ENCODE peak calls at places on chromosomes 4 and X, in nine cellular contexts. One of them, this sample, is unnamed.

GRCh38 chr4:30839583-30840520 is 119.7 kb downstream of the PCDH7 start:
- DNase-seq in progenitor cell of endocrine pancreas: no peak
- DNase-seq in caudate nucleus: no peak
- DNase-seq in activated naive CD4-positive, alpha-beta T cell treated with Interleukin-2 at 50 U/mL for 16 hours: no peak
- DNase-seq in NCI-H345: no peak
- DNase-seq in stimulated activated CD8-positive, alpha-beta memory T cell treated with anti-CD3 and anti-CD28 coated beads, Interleukin-2, amount 100 ng/mL, for 48 hours: no peak
- DNase-seq in GM12891: no peak
- DNase-seq in stimulated activated CD4-positive, alpha-beta T cell treated with anti-CD3 and anti-CD28 coated beads, Interleukin-12 subunit alpha, Interleukin-12 subunit beta, amount 100 ng/mL, for 4 hours: no peak
- DNase-seq in renal cortical epithelial cell: no peak
- DNase-seq in this sample: peak; percentile 12

GRCh38 chr4:11428701-11429571 is at the start of gene HS3ST1:
- DNase-seq in GM12891: peak; percentile 67
- DNase-seq in activated naive CD4-positive, alpha-beta T cell treated with Interleukin-2 at 50 U/mL for 16 hours: peak; percentile 30
- DNase-seq in caudate nucleus: peak; percentile 54
- DNase-seq in progenitor cell of endocrine pancreas: peak; percentile 70
- DNase-seq in NCI-H345: peak; percentile 81
- DNase-seq in renal cortical epithelial cell: peak; percentile 56
- DNase-seq in stimulated activated CD4-positive, alpha-beta T cell treated with anti-CD3 and anti-CD28 coated beads, Interleukin-12 subunit alpha, Interleukin-12 subunit beta, amount 100 ng/mL, for 4 hours: peak; percentile 35
- DNase-seq in stimulated activated CD8-positive, alpha-beta memory T cell treated with anti-CD3 and anti-CD28 coated beads, Interleukin-2, amount 100 ng/mL, for 48 hours: peak; percentile 26
- DNase-seq in this sample: peak; percentile 18

GRCh38 chr4:47650584-47651130 is 165.6 kb downstream of the ATP10D start:
- DNase-seq in stimulated activated CD8-positive, alpha-beta memory T cell treated with anti-CD3 and anti-CD28 coated beads, Interleukin-2, amount 100 ng/mL, for 48 hours: no peak
- DNase-seq in activated naive CD4-positive, alpha-beta T cell treated with Interleukin-2 at 50 U/mL for 16 hours: no peak
- DNase-seq in NCI-H345: no peak
- DNase-seq in stimulated activated CD4-positive, alpha-beta T cell treated with anti-CD3 and anti-CD28 coated beads, Interleukin-12 subunit alpha, Interleukin-12 subunit beta, amount 100 ng/mL, for 4 hours: no peak
- DNase-seq in renal cortical epithelial cell: no peak
- DNase-seq in GM12891: no peak
- DNase-seq in caudate nucleus: no peak
- DNase-seq in progenitor cell of endocrine pancreas: no peak
- DNase-seq in this sample: no peak

GRCh38 chrX:133511041-133511440 is 95.8 kb upstream of the GPC4 start:
- DNase-seq in caudate nucleus: no peak
- DNase-seq in GM12891: no peak
- DNase-seq in stimulated activated CD8-positive, alpha-beta memory T cell treated with anti-CD3 and anti-CD28 coated beads, Interleukin-2, amount 100 ng/mL, for 48 hours: no peak
- DNase-seq in renal cortical epithelial cell: no peak
- DNase-seq in activated naive CD4-positive, alpha-beta T cell treated with Interleukin-2 at 50 U/mL for 16 hours: no peak
- DNase-seq in progenitor cell of endocrine pancreas: no peak
- DNase-seq in stimulated activated CD4-positive, alpha-beta T cell treated with anti-CD3 and anti-CD28 coated beads, Interleukin-12 subunit alpha, Interleukin-12 subunit beta, amount 100 ng/mL, for 4 hours: no peak
- DNase-seq in NCI-H345: no peak
- DNase-seq in this sample: no peak

GRCh38 chr4:152665691-152666410 is 13.9 kb downstream of the TMEM154 start:
- DNase-seq in GM12891: no peak
- DNase-seq in stimulated activated CD4-positive, alpha-beta T cell treated with anti-CD3 and anti-CD28 coated beads, Interleukin-12 subunit alpha, Interleukin-12 subunit beta, amount 100 ng/mL, for 4 hours: no peak
- DNase-seq in caudate nucleus: no peak
- DNase-seq in stimulated activated CD8-positive, alpha-beta memory T cell treated with anti-CD3 and anti-CD28 coated beads, Interleukin-2, amount 100 ng/mL, for 48 hours: no peak
- DNase-seq in renal cortical epithelial cell: no peak
- DNase-seq in NCI-H345: no peak
- DNase-seq in progenitor cell of endocrine pancreas: no peak
- DNase-seq in activated naive CD4-positive, alpha-beta T cell treated with Interleukin-2 at 50 U/mL for 16 hours: no peak
- DNase-seq in this sample: no peak

GRCh38 chrX:1053072-1053471 is 159.4 kb downstream of the CRLF2 start:
- DNase-seq in caudate nucleus: no peak
- DNase-seq in GM12891: no peak
- DNase-seq in activated naive CD4-positive, alpha-beta T cell treated with Interleukin-2 at 50 U/mL for 16 hours: no peak
- DNase-seq in stimulated activated CD8-positive, alpha-beta memory T cell treated with anti-CD3 and anti-CD28 coated beads, Interleukin-2, amount 100 ng/mL, for 48 hours: no peak
- DNase-seq in stimulated activated CD4-positive, alpha-beta T cell treated with anti-CD3 and anti-CD28 coated beads, Interleukin-12 subunit alpha, Interleukin-12 subunit beta, amount 100 ng/mL, for 4 hours: no peak
- DNase-seq in renal cortical epithelial cell: no peak
- DNase-seq in progenitor cell of endocrine pancreas: no peak
- DNase-seq in NCI-H345: no peak
- DNase-seq in this sample: no peak

GRCh38 chrX:15471016-15471415 is 22.1 kb downstream of the PIR start:
- DNase-seq in progenitor cell of endocrine pancreas: peak; percentile 54
- DNase-seq in GM12891: peak; percentile 12
- DNase-seq in activated naive CD4-positive, alpha-beta T cell treated with Interleukin-2 at 50 U/mL for 16 hours: peak; percentile 53
- DNase-seq in NCI-H345: peak; percentile 35
- DNase-seq in renal cortical epithelial cell: peak; percentile 49
- DNase-seq in stimulated activated CD4-positive, alpha-beta T cell treated with anti-CD3 and anti-CD28 coated beads, Interleukin-12 subunit alpha, Interleukin-12 subunit beta, amount 100 ng/mL, for 4 hours: peak; percentile 40
- DNase-seq in stimulated activated CD8-positive, alpha-beta memory T cell treated with anti-CD3 and anti-CD28 coated beads, Interleukin-2, amount 100 ng/mL, for 48 hours: peak; percentile 36
- DNase-seq in caudate nucleus: peak; percentile 20
- DNase-seq in this sample: peak; percentile 20

GRCh38 chr4:121769341-121769740 is 4.4 kb upstream of the SMIM43 start:
- DNase-seq in renal cortical epithelial cell: no peak
- DNase-seq in NCI-H345: no peak
- DNase-seq in caudate nucleus: no peak
- DNase-seq in stimulated activated CD8-positive, alpha-beta memory T cell treated with anti-CD3 and anti-CD28 coated beads, Interleukin-2, amount 100 ng/mL, for 48 hours: no peak
- DNase-seq in activated naive CD4-positive, alpha-beta T cell treated with Interleukin-2 at 50 U/mL for 16 hours: no peak
- DNase-seq in stimulated activated CD4-positive, alpha-beta T cell treated with anti-CD3 and anti-CD28 coated beads, Interleukin-12 subunit alpha, Interleukin-12 subunit beta, amount 100 ng/mL, for 4 hours: no peak
- DNase-seq in progenitor cell of endocrine pancreas: no peak
- DNase-seq in GM12891: no peak
- DNase-seq in this sample: no peak

GRCh38 chrX:119996600-119997524 is 53.3 kb upstream of the NKAP start:
- DNase-seq in stimulated activated CD4-positive, alpha-beta T cell treated with anti-CD3 and anti-CD28 coated beads, Interleukin-12 subunit alpha, Interleukin-12 subunit beta, amount 100 ng/mL, for 4 hours: no peak
- DNase-seq in stimulated activated CD8-positive, alpha-beta memory T cell treated with anti-CD3 and anti-CD28 coated beads, Interleukin-2, amount 100 ng/mL, for 48 hours: no peak
- DNase-seq in progenitor cell of endocrine pancreas: no peak
- DNase-seq in activated naive CD4-positive, alpha-beta T cell treated with Interleukin-2 at 50 U/mL for 16 hours: no peak
- DNase-seq in renal cortical epithelial cell: no peak
- DNase-seq in caudate nucleus: no peak
- DNase-seq in NCI-H345: no peak
- DNase-seq in GM12891: no peak
- DNase-seq in this sample: no peak

GRCh38 chrX:57985951-57986350 is 75.7 kb upstream of the ZXDA start:
- DNase-seq in caudate nucleus: no peak
- DNase-seq in NCI-H345: no peak
- DNase-seq in renal cortical epithelial cell: no peak
- DNase-seq in activated naive CD4-positive, alpha-beta T cell treated with Interleukin-2 at 50 U/mL for 16 hours: no peak
- DNase-seq in stimulated activated CD4-positive, alpha-beta T cell treated with anti-CD3 and anti-CD28 coated beads, Interleukin-12 subunit alpha, Interleukin-12 subunit beta, amount 100 ng/mL, for 4 hours: no peak
- DNase-seq in GM12891: no peak
- DNase-seq in stimulated activated CD8-positive, alpha-beta memory T cell treated with anti-CD3 and anti-CD28 coated beads, Interleukin-2, amount 100 ng/mL, for 48 hours: no peak
- DNase-seq in progenitor cell of endocrine pancreas: no peak
- DNase-seq in this sample: no peak

GRCh38 chr4:77817304-77818076 is 1.7 kb downstream of the CNOT6L start:
- DNase-seq in caudate nucleus: no peak
- DNase-seq in activated naive CD4-positive, alpha-beta T cell treated with Interleukin-2 at 50 U/mL for 16 hours: no peak
- DNase-seq in renal cortical epithelial cell: peak; percentile 88
- DNase-seq in progenitor cell of endocrine pancreas: no peak
- DNase-seq in stimulated activated CD8-positive, alpha-beta memory T cell treated with anti-CD3 and anti-CD28 coated beads, Interleukin-2, amount 100 ng/mL, for 48 hours: no peak
- DNase-seq in GM12891: no peak
- DNase-seq in NCI-H345: no peak
- DNase-seq in stimulated activated CD4-positive, alpha-beta T cell treated with anti-CD3 and anti-CD28 coated beads, Interleukin-12 subunit alpha, Interleukin-12 subunit beta, amount 100 ng/mL, for 4 hours: no peak
- DNase-seq in this sample: no peak

GRCh38 chrX:10393899-10394298 is 226.5 kb downstream of the MID1 start:
- DNase-seq in NCI-H345: no peak
- DNase-seq in progenitor cell of endocrine pancreas: no peak
- DNase-seq in stimulated activated CD8-positive, alpha-beta memory T cell treated with anti-CD3 and anti-CD28 coated beads, Interleukin-2, amount 100 ng/mL, for 48 hours: no peak
- DNase-seq in GM12891: no peak
- DNase-seq in renal cortical epithelial cell: peak; percentile 8
- DNase-seq in caudate nucleus: no peak
- DNase-seq in activated naive CD4-positive, alpha-beta T cell treated with Interleukin-2 at 50 U/mL for 16 hours: no peak
- DNase-seq in stimulated activated CD4-positive, alpha-beta T cell treated with anti-CD3 and anti-CD28 coated beads, Interleukin-12 subunit alpha, Interleukin-12 subunit beta, amount 100 ng/mL, for 4 hours: no peak
- DNase-seq in this sample: no peak

GRCh38 chr4:168643083-168643795 is 146.4 kb downstream of the PALLD start:
- DNase-seq in stimulated activated CD4-positive, alpha-beta T cell treated with anti-CD3 and anti-CD28 coated beads, Interleukin-12 subunit alpha, Interleukin-12 subunit beta, amount 100 ng/mL, for 4 hours: no peak
- DNase-seq in progenitor cell of endocrine pancreas: no peak
- DNase-seq in GM12891: no peak
- DNase-seq in activated naive CD4-positive, alpha-beta T cell treated with Interleukin-2 at 50 U/mL for 16 hours: no peak
- DNase-seq in renal cortical epithelial cell: no peak
- DNase-seq in caudate nucleus: no peak
- DNase-seq in NCI-H345: no peak
- DNase-seq in stimulated activated CD8-positive, alpha-beta memory T cell treated with anti-CD3 and anti-CD28 coated beads, Interleukin-2, amount 100 ng/mL, for 48 hours: no peak
- DNase-seq in this sample: no peak

GRCh38 chr4:157048248-157048647 is 27.7 kb upstream of the GLRB start:
- DNase-seq in GM12891: no peak
- DNase-seq in progenitor cell of endocrine pancreas: no peak
- DNase-seq in stimulated activated CD4-positive, alpha-beta T cell treated with anti-CD3 and anti-CD28 coated beads, Interleukin-12 subunit alpha, Interleukin-12 subunit beta, amount 100 ng/mL, for 4 hours: no peak
- DNase-seq in renal cortical epithelial cell: no peak
- DNase-seq in stimulated activated CD8-positive, alpha-beta memory T cell treated with anti-CD3 and anti-CD28 coated beads, Interleukin-2, amount 100 ng/mL, for 48 hours: no peak
- DNase-seq in caudate nucleus: no peak
- DNase-seq in NCI-H345: no peak
- DNase-seq in activated naive CD4-positive, alpha-beta T cell treated with Interleukin-2 at 50 U/mL for 16 hours: no peak
- DNase-seq in this sample: no peak

GRCh38 chr4:7417639-7418038 is 17.1 kb downstream of the PSAPL1 start:
- DNase-seq in caudate nucleus: no peak
- DNase-seq in activated naive CD4-positive, alpha-beta T cell treated with Interleukin-2 at 50 U/mL for 16 hours: no peak
- DNase-seq in stimulated activated CD4-positive, alpha-beta T cell treated with anti-CD3 and anti-CD28 coated beads, Interleukin-12 subunit alpha, Interleukin-12 subunit beta, amount 100 ng/mL, for 4 hours: no peak
- DNase-seq in NCI-H345: no peak
- DNase-seq in renal cortical epithelial cell: no peak
- DNase-seq in GM12891: no peak
- DNase-seq in progenitor cell of endocrine pancreas: no peak
- DNase-seq in stimulated activated CD8-positive, alpha-beta memory T cell treated with anti-CD3 and anti-CD28 coated beads, Interleukin-2, amount 100 ng/mL, for 48 hours: no peak
- DNase-seq in this sample: no peak

GRCh38 chr4:54337007-54337406 is 107.9 kb downstream of the PDGFRA start:
- DNase-seq in stimulated activated CD8-positive, alpha-beta memory T cell treated with anti-CD3 and anti-CD28 coated beads, Interleukin-2, amount 100 ng/mL, for 48 hours: no peak
- DNase-seq in caudate nucleus: no peak
- DNase-seq in renal cortical epithelial cell: no peak
- DNase-seq in stimulated activated CD4-positive, alpha-beta T cell treated with anti-CD3 and anti-CD28 coated beads, Interleukin-12 subunit alpha, Interleukin-12 subunit beta, amount 100 ng/mL, for 4 hours: no peak
- DNase-seq in progenitor cell of endocrine pancreas: no peak
- DNase-seq in GM12891: no peak
- DNase-seq in activated naive CD4-positive, alpha-beta T cell treated with Interleukin-2 at 50 U/mL for 16 hours: no peak
- DNase-seq in NCI-H345: no peak
- DNase-seq in this sample: no peak

GRCh38 chr4:68175562-68176155 is 46.0 kb upstream of the TMPRSS11F start:
- DNase-seq in activated naive CD4-positive, alpha-beta T cell treated with Interleukin-2 at 50 U/mL for 16 hours: peak; percentile 3
- DNase-seq in renal cortical epithelial cell: peak; percentile 61
- DNase-seq in stimulated activated CD8-positive, alpha-beta memory T cell treated with anti-CD3 and anti-CD28 coated beads, Interleukin-2, amount 100 ng/mL, for 48 hours: no peak
- DNase-seq in stimulated activated CD4-positive, alpha-beta T cell treated with anti-CD3 and anti-CD28 coated beads, Interleukin-12 subunit alpha, Interleukin-12 subunit beta, amount 100 ng/mL, for 4 hours: no peak
- DNase-seq in NCI-H345: peak; percentile 36
- DNase-seq in caudate nucleus: peak; percentile 35
- DNase-seq in GM12891: no peak
- DNase-seq in progenitor cell of endocrine pancreas: no peak
- DNase-seq in this sample: peak; percentile 4

GRCh38 chr4:189021831-189022230 is 882.6 kb downstream of the TRIML1 start:
- DNase-seq in renal cortical epithelial cell: peak; percentile 62
- DNase-seq in progenitor cell of endocrine pancreas: no peak
- DNase-seq in GM12891: no peak
- DNase-seq in stimulated activated CD8-positive, alpha-beta memory T cell treated with anti-CD3 and anti-CD28 coated beads, Interleukin-2, amount 100 ng/mL, for 48 hours: no peak
- DNase-seq in activated naive CD4-positive, alpha-beta T cell treated with Interleukin-2 at 50 U/mL for 16 hours: no peak
- DNase-seq in NCI-H345: no peak
- DNase-seq in stimulated activated CD4-positive, alpha-beta T cell treated with anti-CD3 and anti-CD28 coated beads, Interleukin-12 subunit alpha, Interleukin-12 subunit beta, amount 100 ng/mL, for 4 hours: no peak
- DNase-seq in caudate nucleus: no peak
- DNase-seq in this sample: no peak

GRCh38 chr4:15110120-15110571 is 107.9 kb downstream of the CPEB2 start:
- DNase-seq in NCI-H345: no peak
- DNase-seq in activated naive CD4-positive, alpha-beta T cell treated with Interleukin-2 at 50 U/mL for 16 hours: no peak
- DNase-seq in GM12891: no peak
- DNase-seq in stimulated activated CD4-positive, alpha-beta T cell treated with anti-CD3 and anti-CD28 coated beads, Interleukin-12 subunit alpha, Interleukin-12 subunit beta, amount 100 ng/mL, for 4 hours: no peak
- DNase-seq in progenitor cell of endocrine pancreas: no peak
- DNase-seq in renal cortical epithelial cell: peak; percentile 81
- DNase-seq in stimulated activated CD8-positive, alpha-beta memory T cell treated with anti-CD3 and anti-CD28 coated beads, Interleukin-2, amount 100 ng/mL, for 48 hours: no peak
- DNase-seq in caudate nucleus: no peak
- DNase-seq in this sample: no peak

GRCh38 chr4:165207016-165207430 is 338 bp upstream of the KLHL2 start:
- DNase-seq in stimulated activated CD4-positive, alpha-beta T cell treated with anti-CD3 and anti-CD28 coated beads, Interleukin-12 subunit alpha, Interleukin-12 subunit beta, amount 100 ng/mL, for 4 hours: no peak
- DNase-seq in NCI-H345: peak; percentile 31
- DNase-seq in progenitor cell of endocrine pancreas: peak; percentile 15
- DNase-seq in activated naive CD4-positive, alpha-beta T cell treated with Interleukin-2 at 50 U/mL for 16 hours: no peak
- DNase-seq in GM12891: peak; percentile 10
- DNase-seq in caudate nucleus: no peak
- DNase-seq in stimulated activated CD8-positive, alpha-beta memory T cell treated with anti-CD3 and anti-CD28 coated beads, Interleukin-2, amount 100 ng/mL, for 48 hours: no peak
- DNase-seq in renal cortical epithelial cell: peak; percentile 57
- DNase-seq in this sample: no peak

GRCh38 chr4:97479388-97479787 is 663.9 kb downstream of the STPG2 start:
- DNase-seq in stimulated activated CD4-positive, alpha-beta T cell treated with anti-CD3 and anti-CD28 coated beads, Interleukin-12 subunit alpha, Interleukin-12 subunit beta, amount 100 ng/mL, for 4 hours: no peak
- DNase-seq in progenitor cell of endocrine pancreas: no peak
- DNase-seq in renal cortical epithelial cell: no peak
- DNase-seq in activated naive CD4-positive, alpha-beta T cell treated with Interleukin-2 at 50 U/mL for 16 hours: no peak
- DNase-seq in caudate nucleus: no peak
- DNase-seq in GM12891: no peak
- DNase-seq in NCI-H345: no peak
- DNase-seq in stimulated activated CD8-positive, alpha-beta memory T cell treated with anti-CD3 and anti-CD28 coated beads, Interleukin-2, amount 100 ng/mL, for 48 hours: no peak
- DNase-seq in this sample: no peak

GRCh38 chrX:64184396-64184795 is 21.1 kb downstream of the AMER1 start:
- DNase-seq in stimulated activated CD8-positive, alpha-beta memory T cell treated with anti-CD3 and anti-CD28 coated beads, Interleukin-2, amount 100 ng/mL, for 48 hours: no peak
- DNase-seq in activated naive CD4-positive, alpha-beta T cell treated with Interleukin-2 at 50 U/mL for 16 hours: no peak
- DNase-seq in progenitor cell of endocrine pancreas: no peak
- DNase-seq in caudate nucleus: no peak
- DNase-seq in renal cortical epithelial cell: no peak
- DNase-seq in stimulated activated CD4-positive, alpha-beta T cell treated with anti-CD3 and anti-CD28 coated beads, Interleukin-12 subunit alpha, Interleukin-12 subunit beta, amount 100 ng/mL, for 4 hours: no peak
- DNase-seq in GM12891: no peak
- DNase-seq in NCI-H345: no peak
- DNase-seq in this sample: no peak

GRCh38 chr4:4575284-4576211 is 33.7 kb upstream of the STX18 start:
- DNase-seq in renal cortical epithelial cell: no peak
- DNase-seq in activated naive CD4-positive, alpha-beta T cell treated with Interleukin-2 at 50 U/mL for 16 hours: peak; percentile 72
- DNase-seq in GM12891: peak; percentile 78
- DNase-seq in progenitor cell of endocrine pancreas: peak; percentile 69
- DNase-seq in NCI-H345: peak; percentile 34
- DNase-seq in caudate nucleus: peak; percentile 68
- DNase-seq in stimulated activated CD8-positive, alpha-beta memory T cell treated with anti-CD3 and anti-CD28 coated beads, Interleukin-2, amount 100 ng/mL, for 48 hours: peak; percentile 44
- DNase-seq in stimulated activated CD4-positive, alpha-beta T cell treated with anti-CD3 and anti-CD28 coated beads, Interleukin-12 subunit alpha, Interleukin-12 subunit beta, amount 100 ng/mL, for 4 hours: peak; percentile 64
- DNase-seq in this sample: no peak

GRCh38 chrX:122269243-122269781 is 914.8 kb upstream of the GRIA3 start:
- DNase-seq in GM12891: no peak
- DNase-seq in stimulated activated CD8-positive, alpha-beta memory T cell treated with anti-CD3 and anti-CD28 coated beads, Interleukin-2, amount 100 ng/mL, for 48 hours: no peak
- DNase-seq in renal cortical epithelial cell: no peak
- DNase-seq in progenitor cell of endocrine pancreas: no peak
- DNase-seq in stimulated activated CD4-positive, alpha-beta T cell treated with anti-CD3 and anti-CD28 coated beads, Interleukin-12 subunit alpha, Interleukin-12 subunit beta, amount 100 ng/mL, for 4 hours: no peak
- DNase-seq in NCI-H345: no peak
- DNase-seq in activated naive CD4-positive, alpha-beta T cell treated with Interleukin-2 at 50 U/mL for 16 hours: no peak
- DNase-seq in caudate nucleus: no peak
- DNase-seq in this sample: no peak

GRCh38 chrX:118231464-118231863 is 114.4 kb upstream of the WDR44 start:
- DNase-seq in GM12891: no peak
- DNase-seq in stimulated activated CD8-positive, alpha-beta memory T cell treated with anti-CD3 and anti-CD28 coated beads, Interleukin-2, amount 100 ng/mL, for 48 hours: no peak
- DNase-seq in caudate nucleus: no peak
- DNase-seq in renal cortical epithelial cell: no peak
- DNase-seq in progenitor cell of endocrine pancreas: no peak
- DNase-seq in stimulated activated CD4-positive, alpha-beta T cell treated with anti-CD3 and anti-CD28 coated beads, Interleukin-12 subunit alpha, Interleukin-12 subunit beta, amount 100 ng/mL, for 4 hours: no peak
- DNase-seq in activated naive CD4-positive, alpha-beta T cell treated with Interleukin-2 at 50 U/mL for 16 hours: no peak
- DNase-seq in NCI-H345: no peak
- DNase-seq in this sample: no peak

GRCh38 chr4:26238782-26239647 is 81.8 kb upstream of the RBPJ start:
- DNase-seq in activated naive CD4-positive, alpha-beta T cell treated with Interleukin-2 at 50 U/mL for 16 hours: no peak
- DNase-seq in renal cortical epithelial cell: no peak
- DNase-seq in stimulated activated CD8-positive, alpha-beta memory T cell treated with anti-CD3 and anti-CD28 coated beads, Interleukin-2, amount 100 ng/mL, for 48 hours: no peak
- DNase-seq in GM12891: no peak
- DNase-seq in stimulated activated CD4-positive, alpha-beta T cell treated with anti-CD3 and anti-CD28 coated beads, Interleukin-12 subunit alpha, Interleukin-12 subunit beta, amount 100 ng/mL, for 4 hours: no peak
- DNase-seq in caudate nucleus: no peak
- DNase-seq in progenitor cell of endocrine pancreas: no peak
- DNase-seq in NCI-H345: peak; percentile 86
- DNase-seq in this sample: no peak

GRCh38 chr4:74874785-74875367 is 58.0 kb upstream of the PARM1 start:
- DNase-seq in GM12891: peak; percentile 2
- DNase-seq in stimulated activated CD8-positive, alpha-beta memory T cell treated with anti-CD3 and anti-CD28 coated beads, Interleukin-2, amount 100 ng/mL, for 48 hours: no peak
- DNase-seq in progenitor cell of endocrine pancreas: no peak
- DNase-seq in caudate nucleus: peak; percentile 48
- DNase-seq in renal cortical epithelial cell: peak; percentile 84
- DNase-seq in NCI-H345: peak; percentile 59
- DNase-seq in activated naive CD4-positive, alpha-beta T cell treated with Interleukin-2 at 50 U/mL for 16 hours: no peak
- DNase-seq in stimulated activated CD4-positive, alpha-beta T cell treated with anti-CD3 and anti-CD28 coated beads, Interleukin-12 subunit alpha, Interleukin-12 subunit beta, amount 100 ng/mL, for 4 hours: no peak
- DNase-seq in this sample: peak; percentile 28

GRCh38 chr4:95077864-95078263 is 320.1 kb downstream of the BMPR1B start:
- DNase-seq in renal cortical epithelial cell: no peak
- DNase-seq in stimulated activated CD4-positive, alpha-beta T cell treated with anti-CD3 and anti-CD28 coated beads, Interleukin-12 subunit alpha, Interleukin-12 subunit beta, amount 100 ng/mL, for 4 hours: no peak
- DNase-seq in progenitor cell of endocrine pancreas: no peak
- DNase-seq in activated naive CD4-positive, alpha-beta T cell treated with Interleukin-2 at 50 U/mL for 16 hours: no peak
- DNase-seq in GM12891: no peak
- DNase-seq in caudate nucleus: no peak
- DNase-seq in stimulated activated CD8-positive, alpha-beta memory T cell treated with anti-CD3 and anti-CD28 coated beads, Interleukin-2, amount 100 ng/mL, for 48 hours: no peak
- DNase-seq in NCI-H345: no peak
- DNase-seq in this sample: no peak

GRCh38 chr4:68906238-68907137 is 45.1 kb downstream of the UGT2A3 start:
- DNase-seq in stimulated activated CD8-positive, alpha-beta memory T cell treated with anti-CD3 and anti-CD28 coated beads, Interleukin-2, amount 100 ng/mL, for 48 hours: no peak
- DNase-seq in stimulated activated CD4-positive, alpha-beta T cell treated with anti-CD3 and anti-CD28 coated beads, Interleukin-12 subunit alpha, Interleukin-12 subunit beta, amount 100 ng/mL, for 4 hours: no peak
- DNase-seq in caudate nucleus: no peak
- DNase-seq in progenitor cell of endocrine pancreas: peak; percentile 15
- DNase-seq in activated naive CD4-positive, alpha-beta T cell treated with Interleukin-2 at 50 U/mL for 16 hours: no peak
- DNase-seq in GM12891: no peak
- DNase-seq in renal cortical epithelial cell: peak; percentile 36
- DNase-seq in NCI-H345: no peak
- DNase-seq in this sample: no peak

GRCh38 chr4:186557061-186557460 is 1.7 kb upstream of the MTNR1A start:
- DNase-seq in NCI-H345: no peak
- DNase-seq in progenitor cell of endocrine pancreas: no peak
- DNase-seq in activated naive CD4-positive, alpha-beta T cell treated with Interleukin-2 at 50 U/mL for 16 hours: no peak
- DNase-seq in GM12891: no peak
- DNase-seq in caudate nucleus: no peak
- DNase-seq in renal cortical epithelial cell: no peak
- DNase-seq in stimulated activated CD4-positive, alpha-beta T cell treated with anti-CD3 and anti-CD28 coated beads, Interleukin-12 subunit alpha, Interleukin-12 subunit beta, amount 100 ng/mL, for 4 hours: no peak
- DNase-seq in stimulated activated CD8-positive, alpha-beta memory T cell treated with anti-CD3 and anti-CD28 coated beads, Interleukin-2, amount 100 ng/mL, for 48 hours: no peak
- DNase-seq in this sample: no peak

GRCh38 chr4:38976308-38976707 is 55.9 kb downstream of the TMEM156 start:
- DNase-seq in NCI-H345: no peak
- DNase-seq in GM12891: no peak
- DNase-seq in caudate nucleus: no peak
- DNase-seq in activated naive CD4-positive, alpha-beta T cell treated with Interleukin-2 at 50 U/mL for 16 hours: no peak
- DNase-seq in stimulated activated CD8-positive, alpha-beta memory T cell treated with anti-CD3 and anti-CD28 coated beads, Interleukin-2, amount 100 ng/mL, for 48 hours: no peak
- DNase-seq in stimulated activated CD4-positive, alpha-beta T cell treated with anti-CD3 and anti-CD28 coated beads, Interleukin-12 subunit alpha, Interleukin-12 subunit beta, amount 100 ng/mL, for 4 hours: no peak
- DNase-seq in renal cortical epithelial cell: no peak
- DNase-seq in progenitor cell of endocrine pancreas: no peak
- DNase-seq in this sample: no peak

This sample was measured in smooth muscle cell of the brain vasculature.